ENCODE peak calls at places on chromosomes 2 and 18, in four cellular contexts. H is stomach, O is astrocyte of the cerebellum, P is brain microvascular endothelial cell. F is an unnamed sample.

GRCh38 chr2:17753803-17754663 is at the start of the genes GEN1 and SMC6:
- DNase-seq in H (peak; percentile 92), O (peak; percentile 68), P (peak; percentile 78), F (peak; percentile 82)

GRCh38 chr2:145931836-145932352 is 1412.0 kb upstream of the ZEB2 start:
- DNase-seq in P (no peak), O (no peak), H (no peak), F (no peak)

GRCh38 chr2:41968182-41968578 is 79.6 kb upstream of the PKDCC start:
- DNase-seq in H (no peak), O (no peak), P (no peak), F (no peak)

GRCh38 chr18:63320690-63321265 is 1.2 kb upstream of the BCL2 start:
- DNase-seq in O (no peak), P (no peak), H (peak; percentile 31), F (peak; percentile 42)

GRCh38 chr2:111946294-111947114 is 48.1 kb downstream of the MERTK start:
- DNase-seq in H (peak; percentile 80), P (peak; percentile 35), O (peak; percentile 89), F (peak; percentile 96)

GRCh38 chr18:11251229-11251890 is 102.0 kb upstream of the PIEZO2 start:
- DNase-seq in H (no peak), O (peak; percentile 79), P (peak; percentile 14), F (peak; percentile 91)

GRCh38 chr2:97997774-97998392 is 2.1 kb upstream of the TMEM131 start:
- DNase-seq in O (no peak), H (no peak), P (no peak), F (no peak)

GRCh38 chr18:23094411-23095165 is 40.7 kb upstream of the CABLES1 start:
- DNase-seq in O (no peak), H (no peak), P (no peak), F (no peak)

GRCh38 chr2:242020196-242021004 is 150.9 kb downstream of the RTP5 start:
- DNase-seq in P (no peak), H (no peak), O (no peak), F (peak; percentile 42)

GRCh38 chr2:235498556-235499305 is 4.9 kb downstream of the AGAP1 start:
- DNase-seq in O (peak; percentile 28), P (no peak), H (no peak), F (peak; percentile 44)

GRCh38 chr18:61582205-61582710 is 249.0 kb downstream of the CDH20 start:
- DNase-seq in H (no peak), P (no peak), O (no peak), F (no peak)

GRCh38 chr2:20972110-20972509 is 71.8 kb downstream of the APOB start:
- DNase-seq in P (no peak), O (no peak), H (no peak), F (no peak)

GRCh38 chr18:26405190-26405781 is 143.1 kb downstream of the KCTD1 start:
- DNase-seq in P (peak; percentile 12), O (no peak), H (peak; percentile 48), F (peak; percentile 42)

GRCh38 chr18:13446581-13447470 is 228.3 kb downstream of the LDLRAD4 start:
- DNase-seq in O (no peak), P (no peak), H (no peak), F (no peak)

GRCh38 chr2:233124449-233125080 is 64.4 kb downstream of the INPP5D start:
- DNase-seq in P (no peak), H (no peak), O (no peak), F (no peak)

GRCh38 chr18:13217466-13217961 is 1.0 kb upstream of the LDLRAD4 start:
- DNase-seq in P (no peak), H (peak; percentile 58), O (no peak), F (peak; percentile 7)

GRCh38 chr2:160920791-160921303 is 239.4 kb upstream of the TANK start:
- DNase-seq in P (peak; percentile 68), H (no peak), O (peak; percentile 96), F (peak; percentile 97)

GRCh38 chr2:8767324-8767723 is 70.1 kb downstream of the KIDINS220 start:
- DNase-seq in O (no peak), P (no peak), H (no peak), F (no peak)

GRCh38 chr2:63856302-63856600 is 14.6 kb downstream of the UGP2 start:
- DNase-seq in H (no peak), P (no peak), O (no peak), F (no peak)

GRCh38 chr2:88521445-88522070 is 69.1 kb upstream of the FOXI3 start:
- DNase-seq in H (no peak), P (peak; percentile 2), O (no peak), F (peak; percentile 31)

GRCh38 chr2:182634386-182634785 is 81.7 kb upstream of the DNAJC10 start:
- DNase-seq in H (no peak), O (no peak), P (no peak), F (no peak)
- TF ChIP-seq CTCF in H (no peak), O (no peak), P (no peak), F (no peak)

DNA sequence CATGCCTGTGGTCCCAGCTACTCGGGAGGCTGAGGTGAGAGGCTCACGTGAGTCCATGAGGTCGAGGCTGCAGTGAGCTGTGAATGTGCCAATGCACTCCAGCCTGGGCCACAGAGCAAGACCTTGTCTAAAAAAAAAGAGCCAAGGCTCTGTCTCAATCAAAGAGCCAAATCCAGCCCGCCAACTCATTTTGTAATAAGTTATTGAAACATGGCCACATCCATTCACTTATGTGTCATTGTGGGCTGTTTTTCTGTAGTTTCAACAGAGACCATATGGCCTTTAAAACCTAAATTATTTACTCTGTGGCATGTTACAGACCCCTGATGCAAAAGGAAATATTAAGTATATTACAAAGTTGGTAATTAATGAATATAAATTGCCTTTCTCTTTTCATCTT is 60.8 kb downstream of the GPR39 start:
- DNase-seq in O (no peak), H (no peak), P (no peak), F (peak; percentile 77)
- H3K4me3 ChIP-seq in O (no peak overlapping the region), H (no peak overlapping the region), P (no peak overlapping the region), F (no peak overlapping the region)

GRCh38 chr18:46856975-46857374 is 60.3 kb downstream of the PIAS2 start:
- DNase-seq in P (no peak), H (no peak), O (no peak), F (peak; percentile 15)
- TF ChIP-seq CTCF in P (no peak), H (no peak), O (peak; percentile 11), F (no peak)

DNA sequence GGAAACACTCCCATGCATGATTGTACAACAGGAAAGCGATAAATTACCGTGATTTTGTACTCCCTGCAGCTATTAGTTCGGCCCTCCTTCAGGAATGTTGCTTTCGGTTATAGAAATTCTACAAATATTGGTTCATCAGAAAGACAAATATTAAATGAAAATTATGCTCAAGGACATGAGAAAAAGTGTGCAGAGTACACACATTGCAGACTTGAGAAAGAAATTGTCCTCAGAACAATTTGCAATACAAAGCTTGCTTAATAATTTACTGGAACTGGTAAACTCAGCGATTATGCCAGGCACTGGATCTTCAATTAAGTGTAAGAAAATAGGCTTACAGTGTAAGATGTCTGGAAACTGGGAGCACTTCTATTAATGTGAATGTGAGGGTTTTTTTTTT is 45.9 kb downstream of the ABCG8 start:
- DNase-seq in O (no peak), P (no peak), H (no peak), F (no peak)
- H3K4me3 ChIP-seq in O (no peak overlapping the region), P (no peak overlapping the region), H (no peak overlapping the region), F (no peak overlapping the region)

DNA sequence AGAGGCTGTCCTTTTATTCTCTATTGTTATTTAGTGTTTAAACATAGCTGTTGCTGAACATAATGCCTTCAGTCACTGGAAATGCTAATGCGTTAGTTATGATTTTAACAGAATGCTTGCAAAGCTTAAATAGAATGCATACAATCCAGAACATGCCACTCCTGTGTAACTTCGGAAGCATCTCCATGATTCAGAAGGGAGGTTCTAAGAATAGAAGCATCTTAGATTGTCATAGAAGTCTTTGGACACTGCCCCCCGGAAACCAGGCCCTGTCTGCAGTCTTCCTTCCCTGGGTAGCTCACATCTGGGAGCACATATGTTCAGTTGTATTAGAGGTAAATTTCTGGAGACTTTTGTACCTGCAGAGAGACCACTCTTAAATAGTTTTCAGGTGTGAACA is 73.2 kb downstream of the ZNF532 start:
- DNase-seq in H (no peak), P (peak; percentile 51), O (no peak), F (no peak)
- TF ChIP-seq CTCF in H (no peak), P (no peak), O (no peak), F (no peak)

DNA sequence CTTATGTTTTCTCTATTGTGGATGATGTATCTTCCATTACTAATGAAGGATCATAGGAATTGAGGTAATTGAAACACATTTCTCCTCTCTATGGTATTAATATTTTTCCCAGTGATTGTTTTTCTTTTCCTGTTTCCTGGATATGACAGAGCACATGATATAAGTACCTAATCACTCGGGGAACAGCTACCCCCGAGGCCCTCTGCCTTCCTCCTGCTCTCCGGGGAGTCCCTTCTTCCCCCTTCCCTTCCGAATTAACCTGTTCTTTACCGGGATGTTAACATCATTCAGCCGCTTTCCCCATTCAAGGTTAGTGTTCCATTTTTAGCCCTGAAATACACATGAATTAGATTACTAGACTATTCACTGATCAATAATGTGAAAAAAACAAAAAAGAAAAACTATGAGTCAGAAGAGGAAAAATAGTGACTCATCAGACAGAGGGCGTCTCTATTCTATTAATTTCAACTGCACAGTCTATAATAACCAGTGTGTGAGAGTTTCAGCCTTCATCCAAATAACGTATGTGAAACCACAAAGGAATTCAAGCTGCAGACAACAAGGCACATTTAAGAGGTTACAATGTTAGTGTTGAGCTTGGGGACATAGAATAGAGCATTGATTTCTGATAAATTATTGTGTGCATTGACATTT is 450.8 kb downstream of the DLGAP1 start:
- DNase-seq in O (no peak), P (peak; percentile 3), H (no peak), F (peak; percentile 66)
- H3K4me3 ChIP-seq in O (no peak overlapping the region), P (no peak overlapping the region), H (no peak overlapping the region), F (no peak overlapping the region)

GRCh38 chr2:223602972-223603371 is 811 bp upstream of the SCG2 start:
- DNase-seq in O (no peak), P (no peak), H (no peak), F (no peak)

GRCh38 chr2:223599646-223600009 is 2.5 kb downstream of the SCG2 start:
- DNase-seq in P (no peak), H (no peak), O (no peak), F (peak; percentile 55)

GRCh38 chr2:223600056-223600455 is 2.1 kb downstream of the SCG2 start:
- DNase-seq in H (no peak), P (no peak), O (no peak), F (peak; percentile 22)

GRCh38 chr2:223604231-223604630 is 2.1 kb upstream of the SCG2 start:
- DNase-seq in H (no peak), O (no peak), P (no peak), F (no peak)

GRCh38 chr2:223601932-223602676 is at the start of gene SCG2:
- DNase-seq in P (peak; percentile 92), H (peak; percentile 61), O (peak; percentile 93), F (peak; percentile 91)
- TF ChIP-seq CTCF in P (peak; percentile 49), H (peak; percentile 15), O (peak; percentile 36), F (peak; percentile 31)

F was measured in fibroblast of mammary gland.